ENCODE peak calls at places on chromosome 1, in four cellular contexts. One of them, this sample, is unnamed.

GRCh38 chr1:22490309-22490708 is 38.7 kb downstream of the ZBTB40 start:
- DNase-seq in endothelial cell: no peak
- DNase-seq in mucosa of gallbladder: no peak
- DNase-seq in stimulated activated CD8-positive, alpha-beta memory T cell treated with anti-CD3 and anti-CD28 coated beads, Interleukin-15, amount 100 ng/mL, for 1 hour: no peak
- DNase-seq in this sample: no peak

GRCh38 chr1:941588-942383 is 17.3 kb downstream of the NOC2L start:
- DNase-seq in endothelial cell: no peak
- DNase-seq in mucosa of gallbladder: peak
- DNase-seq in stimulated activated CD8-positive, alpha-beta memory T cell treated with anti-CD3 and anti-CD28 coated beads, Interleukin-15, amount 100 ng/mL, for 1 hour: no peak
- DNase-seq in this sample: no peak

GRCh38 chr1:25694591-25695007 is 78.0 kb downstream of the MAN1C1 start:
- DNase-seq in endothelial cell: no peak
- DNase-seq in mucosa of gallbladder: no peak
- DNase-seq in stimulated activated CD8-positive, alpha-beta memory T cell treated with anti-CD3 and anti-CD28 coated beads, Interleukin-15, amount 100 ng/mL, for 1 hour: no peak
- DNase-seq in this sample: no peak

GRCh38 chr1:32186077-32186476 is 6.6 kb downstream of the TXLNA start:
- DNase-seq in endothelial cell: no peak
- DNase-seq in mucosa of gallbladder: no peak
- DNase-seq in stimulated activated CD8-positive, alpha-beta memory T cell treated with anti-CD3 and anti-CD28 coated beads, Interleukin-15, amount 100 ng/mL, for 1 hour: no peak
- DNase-seq in this sample: no peak

GRCh38 chr1:31227891-31228290 is 11.8 kb downstream of the NKAIN1 start:
- DNase-seq in endothelial cell: no peak
- DNase-seq in mucosa of gallbladder: no peak
- DNase-seq in stimulated activated CD8-positive, alpha-beta memory T cell treated with anti-CD3 and anti-CD28 coated beads, Interleukin-15, amount 100 ng/mL, for 1 hour: no peak
- DNase-seq in this sample: no peak

GRCh38 chr1:116026626-116027025 is 50.3 kb downstream of the SLC22A15 start:
- DNase-seq in endothelial cell: no peak
- DNase-seq in mucosa of gallbladder: no peak
- DNase-seq in stimulated activated CD8-positive, alpha-beta memory T cell treated with anti-CD3 and anti-CD28 coated beads, Interleukin-15, amount 100 ng/mL, for 1 hour: no peak
- DNase-seq in this sample: no peak

GRCh38 chr1:205271277-205271676 is 43.5 kb downstream of the TMCC2 start:
- DNase-seq in endothelial cell: no peak
- DNase-seq in mucosa of gallbladder: no peak
- DNase-seq in stimulated activated CD8-positive, alpha-beta memory T cell treated with anti-CD3 and anti-CD28 coated beads, Interleukin-15, amount 100 ng/mL, for 1 hour: no peak
- DNase-seq in this sample: no peak

GRCh38 chr1:5620997-5621396 is 371.2 kb downstream of the NPHP4 start:
- DNase-seq in endothelial cell: peak
- DNase-seq in mucosa of gallbladder: peak
- DNase-seq in stimulated activated CD8-positive, alpha-beta memory T cell treated with anti-CD3 and anti-CD28 coated beads, Interleukin-15, amount 100 ng/mL, for 1 hour: no peak
- DNase-seq in this sample: no peak

GRCh38 chr1:25135903-25136302 is 96.4 kb downstream of the SYF2 start:
- DNase-seq in endothelial cell: no peak
- DNase-seq in mucosa of gallbladder: no peak
- DNase-seq in stimulated activated CD8-positive, alpha-beta memory T cell treated with anti-CD3 and anti-CD28 coated beads, Interleukin-15, amount 100 ng/mL, for 1 hour: no peak
- DNase-seq in this sample: no peak

GRCh38 chr1:110770832-110771231 is 96.1 kb upstream of the KCNA3 start:
- DNase-seq in endothelial cell: no peak
- DNase-seq in mucosa of gallbladder: no peak
- DNase-seq in stimulated activated CD8-positive, alpha-beta memory T cell treated with anti-CD3 and anti-CD28 coated beads, Interleukin-15, amount 100 ng/mL, for 1 hour: no peak
- DNase-seq in this sample: no peak

GRCh38 chr1:2337501-2337900 is 53.9 kb downstream of the MORN1 start:
- DNase-seq in endothelial cell: no peak
- DNase-seq in mucosa of gallbladder: no peak
- DNase-seq in stimulated activated CD8-positive, alpha-beta memory T cell treated with anti-CD3 and anti-CD28 coated beads, Interleukin-15, amount 100 ng/mL, for 1 hour: no peak
- DNase-seq in this sample: no peak

GRCh38 chr1:209755926-209756607 is at the start of gene TRAF3IP3:
- DNase-seq in endothelial cell: no peak
- DNase-seq in mucosa of gallbladder: peak
- DNase-seq in stimulated activated CD8-positive, alpha-beta memory T cell treated with anti-CD3 and anti-CD28 coated beads, Interleukin-15, amount 100 ng/mL, for 1 hour: peak
- DNase-seq in this sample: no peak

GRCh38 chr1:29426701-29427279 is 190.5 kb downstream of the PTPRU start:
- DNase-seq in endothelial cell: no peak
- DNase-seq in mucosa of gallbladder: no peak
- DNase-seq in stimulated activated CD8-positive, alpha-beta memory T cell treated with anti-CD3 and anti-CD28 coated beads, Interleukin-15, amount 100 ng/mL, for 1 hour: no peak
- DNase-seq in this sample: peak

GRCh38 chr1:69523032-69523431 is 44.7 kb upstream of the LRRC7 start:
- DNase-seq in endothelial cell: no peak
- DNase-seq in mucosa of gallbladder: no peak
- DNase-seq in stimulated activated CD8-positive, alpha-beta memory T cell treated with anti-CD3 and anti-CD28 coated beads, Interleukin-15, amount 100 ng/mL, for 1 hour: no peak
- DNase-seq in this sample: no peak

GRCh38 chr1:80542231-80542630 is 1258.5 kb upstream of the ADGRL2 start:
- DNase-seq in endothelial cell: no peak
- DNase-seq in mucosa of gallbladder: no peak
- DNase-seq in stimulated activated CD8-positive, alpha-beta memory T cell treated with anti-CD3 and anti-CD28 coated beads, Interleukin-15, amount 100 ng/mL, for 1 hour: no peak
- DNase-seq in this sample: no peak

GRCh38 chr1:25817840-25818501 is 1.8 kb upstream of the MTFR1L start:
- DNase-seq in endothelial cell: no peak
- DNase-seq in mucosa of gallbladder: no peak
- DNase-seq in stimulated activated CD8-positive, alpha-beta memory T cell treated with anti-CD3 and anti-CD28 coated beads, Interleukin-15, amount 100 ng/mL, for 1 hour: no peak
- DNase-seq in this sample: peak

GRCh38 chr1:6246497-6247295 is 2.7 kb downstream of the HES3 start:
- DNase-seq in endothelial cell: peak
- DNase-seq in mucosa of gallbladder: peak
- DNase-seq in stimulated activated CD8-positive, alpha-beta memory T cell treated with anti-CD3 and anti-CD28 coated beads, Interleukin-15, amount 100 ng/mL, for 1 hour: peak
- DNase-seq in this sample: peak

GRCh38 chr1:228289239-228289849 is 81.5 kb downstream of the OBSCN start:
- DNase-seq in endothelial cell: no peak
- DNase-seq in mucosa of gallbladder: no peak
- DNase-seq in stimulated activated CD8-positive, alpha-beta memory T cell treated with anti-CD3 and anti-CD28 coated beads, Interleukin-15, amount 100 ng/mL, for 1 hour: no peak
- DNase-seq in this sample: no peak

GRCh38 chr1:229882621-229883020 is 184.4 kb upstream of the GALNT2 start:
- DNase-seq in endothelial cell: no peak
- DNase-seq in mucosa of gallbladder: no peak
- DNase-seq in stimulated activated CD8-positive, alpha-beta memory T cell treated with anti-CD3 and anti-CD28 coated beads, Interleukin-15, amount 100 ng/mL, for 1 hour: no peak
- DNase-seq in this sample: no peak

GRCh38 chr1:152533327-152533938 is 19.2 kb downstream of the CRCT1 start:
- DNase-seq in endothelial cell: peak
- DNase-seq in mucosa of gallbladder: no peak
- DNase-seq in stimulated activated CD8-positive, alpha-beta memory T cell treated with anti-CD3 and anti-CD28 coated beads, Interleukin-15, amount 100 ng/mL, for 1 hour: no peak
- DNase-seq in this sample: peak

GRCh38 chr1:10701145-10701544 is 95.3 kb downstream of the CASZ1 start:
- DNase-seq in endothelial cell: no peak
- DNase-seq in mucosa of gallbladder: no peak
- DNase-seq in stimulated activated CD8-positive, alpha-beta memory T cell treated with anti-CD3 and anti-CD28 coated beads, Interleukin-15, amount 100 ng/mL, for 1 hour: no peak
- DNase-seq in this sample: no peak

GRCh38 chr1:77671836-77672235 is 10.6 kb downstream of the ZZZ3 start:
- DNase-seq in endothelial cell: no peak
- DNase-seq in mucosa of gallbladder: no peak
- DNase-seq in stimulated activated CD8-positive, alpha-beta memory T cell treated with anti-CD3 and anti-CD28 coated beads, Interleukin-15, amount 100 ng/mL, for 1 hour: no peak
- DNase-seq in this sample: no peak

GRCh38 chr1:28926629-28927441 is 12.5 kb downstream of the EPB41 start:
- DNase-seq in endothelial cell: no peak
- DNase-seq in mucosa of gallbladder: peak
- DNase-seq in stimulated activated CD8-positive, alpha-beta memory T cell treated with anti-CD3 and anti-CD28 coated beads, Interleukin-15, amount 100 ng/mL, for 1 hour: peak
- DNase-seq in this sample: no peak

GRCh38 chr1:66695121-66695520 is 57.1 kb upstream of the DYNLT5 start:
- DNase-seq in endothelial cell: no peak
- DNase-seq in mucosa of gallbladder: no peak
- DNase-seq in stimulated activated CD8-positive, alpha-beta memory T cell treated with anti-CD3 and anti-CD28 coated beads, Interleukin-15, amount 100 ng/mL, for 1 hour: no peak
- DNase-seq in this sample: no peak

This sample was measured in left lobe of liver.